ENCODE peak calls at places on chromosomes 12 and 14, in six cellular contexts. A is RWPE1; D is BJ; B is AG04449; L is GM06990; K is stimulated activated CD8-positive, alpha-beta memory T cell treated with anti-CD3 and anti-CD28 coated beads, Interleukin-2, amount 100 ng/mL, for 1 hour. Z is an unnamed sample.

GRCh38 chr14:70891741-70892140 is 15.5 kb upstream of the PCNX1 start:
- DNase-seq in A (no peak), D (no peak), B (no peak), L (no peak), K (no peak), Z (no peak)

GRCh38 chr14:75636100-75636692 is 24.5 kb downstream of the ERG28 start:
- DNase-seq in A (no peak), D (peak), B (no peak), L (no peak), K (no peak), Z (no peak)

GRCh38 chr12:87280356-87280755 is 748.8 kb downstream of the C12orf50 start:
- DNase-seq in A (no peak), D (no peak), B (no peak), L (peak), K (no peak), Z (no peak)

GRCh38 chr12:78863482-78864427 is 819 bp upstream of the SYT1 start:
- DNase-seq in A (peak), D (no peak), B (no peak), L (peak), K (no peak), Z (peak)

GRCh38 chr12:131736807-131737484 is 26.1 kb downstream of the SFSWAP start:
- DNase-seq in A (peak), D (no peak), B (peak), L (no peak), K (no peak), Z (peak)

GRCh38 chr12:93378373-93379310 is 917 bp downstream of the NUDT4 start:
- DNase-seq in A (peak), D (no peak), B (peak), L (peak), K (peak), Z (peak)

GRCh38 chr12:41310367-41310766 is 122.2 kb downstream of the PDZRN4 start:
- DNase-seq in A (no peak), D (no peak), B (no peak), L (no peak), K (no peak), Z (no peak)

GRCh38 chr12:113875681-113876080 is 90.4 kb downstream of the RBM19 start:
- DNase-seq in A (no peak), D (no peak), B (no peak), L (no peak), K (no peak), Z (no peak)

GRCh38 chr14:63659726-63660125 is 18.1 kb upstream of the WDR89 start:
- DNase-seq in A (no peak), D (no peak), B (no peak), L (no peak), K (no peak), Z (no peak)

GRCh38 chr12:122021193-122021821 is 377 bp upstream of the BCL7A start:
- DNase-seq in A (no peak), D (no peak), B (no peak), L (no peak), K (no peak), Z (no peak)

GRCh38 chr12:88650715-88651114 is 70.4 kb upstream of the KITLG start:
- DNase-seq in A (no peak), D (peak), B (peak), L (no peak), K (no peak), Z (peak)

GRCh38 chr14:101823081-101823480 is 61.6 kb downstream of the PPP2R5C start:
- DNase-seq in A (no peak), D (no peak), B (no peak), L (no peak), K (no peak), Z (no peak)

Z was measured in foreskin keratinocyte.